ENCODE peak calls at places on chromosomes 11 and 22, in nine cellular contexts. One of them, this sample, is unnamed.

GRCh38 chr22:38397189-38398097 is 57.6 kb downstream of the KCNJ4 start:
- DNase-seq in GM12892: peak
- DNase-seq in effector memory CD8-positive, alpha-beta T cell: no peak
- DNase-seq in brain pericyte: no peak
- DNase-seq in activated CD4-positive, alpha-beta T cell treated with anti-CD3 and anti-CD28 coated beads, Interleukin-2, amount 10 ng/mL, durations not matched to agents 7 days and 5 days: peak
- DNase-seq in AG04450: no peak
- DNase-seq in lung microvascular endothelial cell: peak
- DNase-seq in stimulated activated CD4-positive, alpha-beta T cell treated with anti-CD3 and anti-CD28 coated beads, Interleukin-1b, Interleukin-23, amount 100 ng/mL, for 48 hours: no peak
- DNase-seq in K562: peak
- DNase-seq in this sample: peak

GRCh38 chr11:19419813-19420212 is 179.1 kb upstream of the E2F8 start:
- DNase-seq in GM12892: no peak
- DNase-seq in effector memory CD8-positive, alpha-beta T cell: no peak
- DNase-seq in brain pericyte: no peak
- DNase-seq in activated CD4-positive, alpha-beta T cell treated with anti-CD3 and anti-CD28 coated beads, Interleukin-2, amount 10 ng/mL, durations not matched to agents 7 days and 5 days: no peak
- DNase-seq in AG04450: no peak
- DNase-seq in lung microvascular endothelial cell: no peak
- DNase-seq in stimulated activated CD4-positive, alpha-beta T cell treated with anti-CD3 and anti-CD28 coated beads, Interleukin-1b, Interleukin-23, amount 100 ng/mL, for 48 hours: no peak
- DNase-seq in K562: no peak
- DNase-seq in this sample: no peak

GRCh38 chr11:11230802-11231562 is 122.1 kb downstream of the CSNK2A3 start:
- DNase-seq in GM12892: peak
- DNase-seq in effector memory CD8-positive, alpha-beta T cell: no peak
- DNase-seq in brain pericyte: peak
- DNase-seq in activated CD4-positive, alpha-beta T cell treated with anti-CD3 and anti-CD28 coated beads, Interleukin-2, amount 10 ng/mL, durations not matched to agents 7 days and 5 days: peak
- DNase-seq in AG04450: no peak
- DNase-seq in lung microvascular endothelial cell: peak
- DNase-seq in stimulated activated CD4-positive, alpha-beta T cell treated with anti-CD3 and anti-CD28 coated beads, Interleukin-1b, Interleukin-23, amount 100 ng/mL, for 48 hours: peak
- DNase-seq in K562: peak
- DNase-seq in this sample: peak

GRCh38 chr11:106012744-106013143 is 9.3 kb downstream of the MSANTD4 start:
- DNase-seq in GM12892: no peak
- DNase-seq in effector memory CD8-positive, alpha-beta T cell: no peak
- DNase-seq in brain pericyte: peak
- DNase-seq in activated CD4-positive, alpha-beta T cell treated with anti-CD3 and anti-CD28 coated beads, Interleukin-2, amount 10 ng/mL, durations not matched to agents 7 days and 5 days: no peak
- DNase-seq in AG04450: peak
- DNase-seq in lung microvascular endothelial cell: peak
- DNase-seq in stimulated activated CD4-positive, alpha-beta T cell treated with anti-CD3 and anti-CD28 coated beads, Interleukin-1b, Interleukin-23, amount 100 ng/mL, for 48 hours: no peak
- DNase-seq in K562: no peak
- DNase-seq in this sample: peak

GRCh38 chr22:48167238-48167637 is 1404.8 kb downstream of the TBC1D22A start:
- DNase-seq in GM12892: no peak
- DNase-seq in effector memory CD8-positive, alpha-beta T cell: no peak
- DNase-seq in brain pericyte: no peak
- DNase-seq in activated CD4-positive, alpha-beta T cell treated with anti-CD3 and anti-CD28 coated beads, Interleukin-2, amount 10 ng/mL, durations not matched to agents 7 days and 5 days: no peak
- DNase-seq in AG04450: no peak
- DNase-seq in lung microvascular endothelial cell: no peak
- DNase-seq in stimulated activated CD4-positive, alpha-beta T cell treated with anti-CD3 and anti-CD28 coated beads, Interleukin-1b, Interleukin-23, amount 100 ng/mL, for 48 hours: no peak
- DNase-seq in K562: peak
- DNase-seq in this sample: peak

GRCh38 chr11:65026810-65027209 is 429 bp upstream of the SNX15 start:
- DNase-seq in GM12892: no peak
- DNase-seq in effector memory CD8-positive, alpha-beta T cell: no peak
- DNase-seq in brain pericyte: no peak
- DNase-seq in activated CD4-positive, alpha-beta T cell treated with anti-CD3 and anti-CD28 coated beads, Interleukin-2, amount 10 ng/mL, durations not matched to agents 7 days and 5 days: no peak
- DNase-seq in AG04450: no peak
- DNase-seq in lung microvascular endothelial cell: no peak
- DNase-seq in stimulated activated CD4-positive, alpha-beta T cell treated with anti-CD3 and anti-CD28 coated beads, Interleukin-1b, Interleukin-23, amount 100 ng/mL, for 48 hours: no peak
- DNase-seq in K562: no peak
- DNase-seq in this sample: no peak

GRCh38 chr22:19979712-19980493 is 36.7 kb downstream of the ARVCF start:
- DNase-seq in GM12892: no peak
- DNase-seq in effector memory CD8-positive, alpha-beta T cell: no peak
- DNase-seq in brain pericyte: no peak
- DNase-seq in activated CD4-positive, alpha-beta T cell treated with anti-CD3 and anti-CD28 coated beads, Interleukin-2, amount 10 ng/mL, durations not matched to agents 7 days and 5 days: no peak
- DNase-seq in AG04450: no peak
- DNase-seq in lung microvascular endothelial cell: no peak
- DNase-seq in stimulated activated CD4-positive, alpha-beta T cell treated with anti-CD3 and anti-CD28 coated beads, Interleukin-1b, Interleukin-23, amount 100 ng/mL, for 48 hours: no peak
- DNase-seq in K562: no peak
- DNase-seq in this sample: no peak

GRCh38 chr11:15569626-15570025 is 454.9 kb downstream of the INSC start:
- DNase-seq in GM12892: no peak
- DNase-seq in effector memory CD8-positive, alpha-beta T cell: no peak
- DNase-seq in brain pericyte: no peak
- DNase-seq in activated CD4-positive, alpha-beta T cell treated with anti-CD3 and anti-CD28 coated beads, Interleukin-2, amount 10 ng/mL, durations not matched to agents 7 days and 5 days: no peak
- DNase-seq in AG04450: no peak
- DNase-seq in lung microvascular endothelial cell: no peak
- DNase-seq in stimulated activated CD4-positive, alpha-beta T cell treated with anti-CD3 and anti-CD28 coated beads, Interleukin-1b, Interleukin-23, amount 100 ng/mL, for 48 hours: no peak
- DNase-seq in K562: no peak
- DNase-seq in this sample: no peak

GRCh38 chr22:41222846-41223507 is 17.8 kb downstream of the CHADL start:
- DNase-seq in GM12892: no peak
- DNase-seq in effector memory CD8-positive, alpha-beta T cell: no peak
- DNase-seq in brain pericyte: no peak
- DNase-seq in activated CD4-positive, alpha-beta T cell treated with anti-CD3 and anti-CD28 coated beads, Interleukin-2, amount 10 ng/mL, durations not matched to agents 7 days and 5 days: no peak
- DNase-seq in AG04450: no peak
- DNase-seq in lung microvascular endothelial cell: no peak
- DNase-seq in stimulated activated CD4-positive, alpha-beta T cell treated with anti-CD3 and anti-CD28 coated beads, Interleukin-1b, Interleukin-23, amount 100 ng/mL, for 48 hours: no peak
- DNase-seq in K562: no peak
- DNase-seq in this sample: no peak

GRCh38 chr11:36292311-36292722 is 3.1 kb upstream of the COMMD9 start:
- DNase-seq in GM12892: peak
- DNase-seq in effector memory CD8-positive, alpha-beta T cell: peak
- DNase-seq in brain pericyte: no peak
- DNase-seq in activated CD4-positive, alpha-beta T cell treated with anti-CD3 and anti-CD28 coated beads, Interleukin-2, amount 10 ng/mL, durations not matched to agents 7 days and 5 days: peak
- DNase-seq in AG04450: no peak
- DNase-seq in lung microvascular endothelial cell: peak
- DNase-seq in stimulated activated CD4-positive, alpha-beta T cell treated with anti-CD3 and anti-CD28 coated beads, Interleukin-1b, Interleukin-23, amount 100 ng/mL, for 48 hours: no peak
- DNase-seq in K562: peak
- DNase-seq in this sample: peak

GRCh38 chr22:47615051-47615450 is 852.6 kb downstream of the TBC1D22A start:
- DNase-seq in GM12892: no peak
- DNase-seq in effector memory CD8-positive, alpha-beta T cell: no peak
- DNase-seq in brain pericyte: no peak
- DNase-seq in activated CD4-positive, alpha-beta T cell treated with anti-CD3 and anti-CD28 coated beads, Interleukin-2, amount 10 ng/mL, durations not matched to agents 7 days and 5 days: no peak
- DNase-seq in AG04450: no peak
- DNase-seq in lung microvascular endothelial cell: no peak
- DNase-seq in stimulated activated CD4-positive, alpha-beta T cell treated with anti-CD3 and anti-CD28 coated beads, Interleukin-1b, Interleukin-23, amount 100 ng/mL, for 48 hours: no peak
- DNase-seq in K562: no peak
- DNase-seq in this sample: no peak

This sample was measured in NB4.